ENCODE peak calls at places on chromosomes 11 and 22, in six cellular contexts. One of them, this sample, is unnamed. For H3K27me3, the result is how much of the 10 kb centered on the place peaks cover.

GRCh38 chr11:61102667-61103491 is 590 bp downstream of the CD5 start:
- DNase-seq in osteoblast: peak
- DNase-seq in SK-N-SH: no peak
- DNase-seq in cardiac muscle cell: no peak
- DNase-seq in adrenal gland: no peak
- DNase-seq in iPS DF 6.9: no peak
- DNase-seq in this sample: peak

GRCh38 chr11:68763926-68764657 is 12.8 kb upstream of the TESMIN start:
- DNase-seq in osteoblast: no peak
- DNase-seq in SK-N-SH: peak
- DNase-seq in cardiac muscle cell: no peak
- DNase-seq in adrenal gland: no peak
- DNase-seq in iPS DF 6.9: no peak
- DNase-seq in this sample: no peak

GRCh38 chr11:128419012-128419767 is 168.2 kb downstream of the ETS1 start:
- DNase-seq in osteoblast: no peak
- DNase-seq in SK-N-SH: no peak
- DNase-seq in cardiac muscle cell: no peak
- DNase-seq in adrenal gland: no peak
- DNase-seq in iPS DF 6.9: no peak
- DNase-seq in this sample: no peak

GRCh38 chr11:75308116-75308515 is 43.3 kb downstream of the ARRB1 start:
- DNase-seq in osteoblast: peak
- DNase-seq in SK-N-SH: no peak
- DNase-seq in cardiac muscle cell: no peak
- DNase-seq in adrenal gland: no peak
- DNase-seq in iPS DF 6.9: no peak
- DNase-seq in this sample: no peak

GRCh38 chr11:44203270-44204043 is 106.5 kb downstream of the ALX4 start:
- DNase-seq in osteoblast: no peak
- DNase-seq in SK-N-SH: no peak
- DNase-seq in cardiac muscle cell: no peak
- DNase-seq in adrenal gland: no peak
- DNase-seq in iPS DF 6.9: no peak
- DNase-seq in this sample: no peak

GRCh38 chr11:106990322-106990721 is 28.0 kb downstream of the GUCY1A2 start:
- DNase-seq in osteoblast: no peak
- DNase-seq in SK-N-SH: no peak
- DNase-seq in cardiac muscle cell: no peak
- DNase-seq in adrenal gland: no peak
- DNase-seq in iPS DF 6.9: no peak
- DNase-seq in this sample: no peak

GRCh38 chr11:119742263-119742861 is 13.4 kb upstream of the NECTIN1 start:
- DNase-seq in osteoblast: no peak
- DNase-seq in SK-N-SH: peak
- DNase-seq in cardiac muscle cell: peak
- DNase-seq in adrenal gland: no peak
- DNase-seq in iPS DF 6.9: no peak
- DNase-seq in this sample: no peak

GRCh38 chr11:3815882-3816281 is 7.5 kb downstream of the PGAP2 start:
- DNase-seq in osteoblast: no peak
- DNase-seq in SK-N-SH: no peak
- DNase-seq in cardiac muscle cell: no peak
- DNase-seq in adrenal gland: no peak
- DNase-seq in iPS DF 6.9: no peak
- DNase-seq in this sample: no peak

GRCh38 chr11:79388201-79388600 is 52.6 kb downstream of the TENM4 start:
- DNase-seq in osteoblast: no peak
- DNase-seq in SK-N-SH: no peak
- DNase-seq in cardiac muscle cell: no peak
- DNase-seq in adrenal gland: no peak
- DNase-seq in iPS DF 6.9: no peak
- DNase-seq in this sample: no peak
- H3K27me3 ChIP-seq in osteoblast: under half
- H3K27me3 ChIP-seq in SK-N-SH: under half
- H3K27me3 ChIP-seq in cardiac muscle cell: under half
- H3K27me3 ChIP-seq in adrenal gland: under half
- H3K27me3 ChIP-seq in iPS DF 6.9: under half
- H3K27me3 ChIP-seq in this sample: under half

GRCh38 chr11:131808466-131808865 is 438.1 kb downstream of the NTM start:
- DNase-seq in osteoblast: no peak
- DNase-seq in SK-N-SH: no peak
- DNase-seq in cardiac muscle cell: no peak
- DNase-seq in adrenal gland: no peak
- DNase-seq in iPS DF 6.9: no peak
- DNase-seq in this sample: no peak

GRCh38 chr11:131811380-131811779 is 441.0 kb downstream of the NTM start:
- DNase-seq in osteoblast: no peak
- DNase-seq in SK-N-SH: no peak
- DNase-seq in cardiac muscle cell: no peak
- DNase-seq in adrenal gland: no peak
- DNase-seq in iPS DF 6.9: no peak
- DNase-seq in this sample: no peak

GRCh38 chr11:131809203-131809948 is 439.0 kb downstream of the NTM start:
- DNase-seq in osteoblast: peak
- DNase-seq in SK-N-SH: no peak
- DNase-seq in cardiac muscle cell: no peak
- DNase-seq in adrenal gland: no peak
- DNase-seq in iPS DF 6.9: no peak
- DNase-seq in this sample: no peak

GRCh38 chr11:131810511-131810910 is 440.1 kb downstream of the NTM start:
- DNase-seq in osteoblast: no peak
- DNase-seq in SK-N-SH: no peak
- DNase-seq in cardiac muscle cell: no peak
- DNase-seq in adrenal gland: no peak
- DNase-seq in iPS DF 6.9: no peak
- DNase-seq in this sample: no peak

GRCh38 chr11:131807876-131808275 is 437.5 kb downstream of the NTM start:
- DNase-seq in osteoblast: no peak
- DNase-seq in SK-N-SH: no peak
- DNase-seq in cardiac muscle cell: no peak
- DNase-seq in adrenal gland: no peak
- DNase-seq in iPS DF 6.9: no peak
- DNase-seq in this sample: no peak
- H3K27me3 ChIP-seq in osteoblast: half or more
- H3K27me3 ChIP-seq in SK-N-SH: under half
- H3K27me3 ChIP-seq in cardiac muscle cell: half or more
- H3K27me3 ChIP-seq in adrenal gland: under half
- H3K27me3 ChIP-seq in iPS DF 6.9: under half
- H3K27me3 ChIP-seq in this sample: under half

GRCh38 chr11:76610371-76610770 is 60.2 kb downstream of the LRRC32 start:
- DNase-seq in osteoblast: no peak
- DNase-seq in SK-N-SH: peak
- DNase-seq in cardiac muscle cell: no peak
- DNase-seq in adrenal gland: no peak
- DNase-seq in iPS DF 6.9: no peak
- DNase-seq in this sample: no peak

GRCh38 chr11:76609736-76610370 is 60.7 kb downstream of the LRRC32 start:
- DNase-seq in osteoblast: peak
- DNase-seq in SK-N-SH: peak
- DNase-seq in cardiac muscle cell: no peak
- DNase-seq in adrenal gland: no peak
- DNase-seq in iPS DF 6.9: no peak
- DNase-seq in this sample: no peak

GRCh38 chr11:76612226-76612625 is 58.3 kb downstream of the LRRC32 start:
- DNase-seq in osteoblast: no peak
- DNase-seq in SK-N-SH: no peak
- DNase-seq in cardiac muscle cell: no peak
- DNase-seq in adrenal gland: no peak
- DNase-seq in iPS DF 6.9: no peak
- DNase-seq in this sample: no peak

GRCh38 chr11:76613901-76614300 is 56.6 kb downstream of the LRRC32 start:
- DNase-seq in osteoblast: peak
- DNase-seq in SK-N-SH: no peak
- DNase-seq in cardiac muscle cell: no peak
- DNase-seq in adrenal gland: no peak
- DNase-seq in iPS DF 6.9: no peak
- DNase-seq in this sample: no peak

GRCh38 chr11:76610871-76611475 is 59.6 kb downstream of the LRRC32 start:
- DNase-seq in osteoblast: peak
- DNase-seq in SK-N-SH: peak
- DNase-seq in cardiac muscle cell: peak
- DNase-seq in adrenal gland: no peak
- DNase-seq in iPS DF 6.9: no peak
- DNase-seq in this sample: no peak
- H3K27me3 ChIP-seq in osteoblast: under half
- H3K27me3 ChIP-seq in SK-N-SH: under half
- H3K27me3 ChIP-seq in cardiac muscle cell: under half
- H3K27me3 ChIP-seq in adrenal gland: under half
- H3K27me3 ChIP-seq in iPS DF 6.9: under half
- H3K27me3 ChIP-seq in this sample: under half

GRCh38 chr11:69928124-69928523 is 108.9 kb upstream of the FGF3 start:
- DNase-seq in osteoblast: peak
- DNase-seq in SK-N-SH: no peak
- DNase-seq in cardiac muscle cell: no peak
- DNase-seq in adrenal gland: no peak
- DNase-seq in iPS DF 6.9: no peak
- DNase-seq in this sample: peak

GRCh38 chr11:69930081-69931059 is 111.2 kb upstream of the FGF3 start:
- DNase-seq in osteoblast: no peak
- DNase-seq in SK-N-SH: no peak
- DNase-seq in cardiac muscle cell: no peak
- DNase-seq in adrenal gland: no peak
- DNase-seq in iPS DF 6.9: no peak
- DNase-seq in this sample: peak

GRCh38 chr11:69934861-69935494 is 115.8 kb upstream of the FGF3 start:
- DNase-seq in osteoblast: peak
- DNase-seq in SK-N-SH: no peak
- DNase-seq in cardiac muscle cell: no peak
- DNase-seq in adrenal gland: no peak
- DNase-seq in iPS DF 6.9: no peak
- DNase-seq in this sample: peak

GRCh38 chr11:69931994-69932910 is 113.0 kb upstream of the FGF3 start:
- DNase-seq in osteoblast: peak
- DNase-seq in SK-N-SH: no peak
- DNase-seq in cardiac muscle cell: no peak
- DNase-seq in adrenal gland: no peak
- DNase-seq in iPS DF 6.9: no peak
- DNase-seq in this sample: peak

DNA sequence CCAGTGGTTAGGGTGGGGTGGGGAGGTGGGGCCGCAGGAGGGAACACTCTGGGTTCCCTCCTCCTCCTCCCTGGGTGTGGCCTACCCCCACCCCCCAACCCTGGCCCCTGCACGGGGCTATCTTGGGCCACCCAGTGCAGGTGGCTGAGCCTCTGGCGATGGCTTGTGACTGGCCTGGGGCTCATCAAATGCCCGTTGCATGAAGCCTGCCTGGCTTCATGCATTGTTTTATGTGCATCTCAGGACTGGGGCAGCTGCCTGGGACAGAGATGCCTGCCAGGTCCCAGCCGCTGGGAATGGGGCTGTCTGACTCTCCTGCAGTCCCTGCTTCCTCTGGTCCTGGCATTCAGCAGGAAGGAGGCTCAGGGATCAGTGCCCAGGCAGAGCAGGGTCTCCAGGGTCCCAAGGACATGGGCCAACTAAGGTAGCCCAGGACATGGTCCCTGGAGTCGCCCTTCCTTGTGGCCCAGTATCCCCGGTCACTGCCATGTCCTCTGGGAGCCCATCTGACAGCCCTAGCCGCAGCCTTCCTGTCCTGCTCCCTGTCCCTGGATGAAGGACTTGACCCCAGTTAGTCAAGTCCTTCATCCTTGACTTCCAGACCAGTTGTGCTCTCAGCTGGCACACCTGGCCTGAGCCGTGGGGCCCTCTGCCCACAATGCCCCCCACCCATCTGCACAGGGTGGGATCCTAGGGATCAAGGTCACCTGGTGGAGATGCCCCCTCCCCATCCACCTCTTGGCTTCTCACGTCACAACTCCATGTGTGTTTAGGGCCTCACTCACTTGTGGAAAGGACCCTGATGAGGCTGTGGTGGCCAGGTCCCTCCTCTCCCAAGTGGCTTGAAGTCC is 112.1 kb upstream of the FGF3 start:
- DNase-seq in osteoblast: peak
- DNase-seq in SK-N-SH: no peak
- DNase-seq in cardiac muscle cell: no peak
- DNase-seq in adrenal gland: no peak
- DNase-seq in iPS DF 6.9: no peak
- DNase-seq in this sample: peak
- H3K27me3 ChIP-seq in osteoblast: under half
- H3K27me3 ChIP-seq in SK-N-SH: under half
- H3K27me3 ChIP-seq in cardiac muscle cell: under half
- H3K27me3 ChIP-seq in adrenal gland: under half
- H3K27me3 ChIP-seq in iPS DF 6.9: under half
- H3K27me3 ChIP-seq in this sample: under half

GRCh38 chr22:22182990-22183264 is 61.7 kb upstream of the VPREB1 start:
- DNase-seq in osteoblast: no peak
- DNase-seq in SK-N-SH: no peak
- DNase-seq in cardiac muscle cell: no peak
- DNase-seq in adrenal gland: no peak
- DNase-seq in iPS DF 6.9: no peak
- DNase-seq in this sample: no peak

GRCh38 chr22:22185217-22185616 is 59.4 kb upstream of the VPREB1 start:
- DNase-seq in osteoblast: no peak
- DNase-seq in SK-N-SH: no peak
- DNase-seq in cardiac muscle cell: no peak
- DNase-seq in adrenal gland: no peak
- DNase-seq in iPS DF 6.9: no peak
- DNase-seq in this sample: no peak

GRCh38 chr22:22185844-22186499 is 58.6 kb upstream of the VPREB1 start:
- DNase-seq in osteoblast: no peak
- DNase-seq in SK-N-SH: no peak
- DNase-seq in cardiac muscle cell: no peak
- DNase-seq in adrenal gland: no peak
- DNase-seq in iPS DF 6.9: no peak
- DNase-seq in this sample: no peak

GRCh38 chr22:22184277-22184807 is 60.2 kb upstream of the VPREB1 start:
- DNase-seq in osteoblast: no peak
- DNase-seq in SK-N-SH: no peak
- DNase-seq in cardiac muscle cell: no peak
- DNase-seq in adrenal gland: no peak
- DNase-seq in iPS DF 6.9: no peak
- DNase-seq in this sample: no peak

DNA sequence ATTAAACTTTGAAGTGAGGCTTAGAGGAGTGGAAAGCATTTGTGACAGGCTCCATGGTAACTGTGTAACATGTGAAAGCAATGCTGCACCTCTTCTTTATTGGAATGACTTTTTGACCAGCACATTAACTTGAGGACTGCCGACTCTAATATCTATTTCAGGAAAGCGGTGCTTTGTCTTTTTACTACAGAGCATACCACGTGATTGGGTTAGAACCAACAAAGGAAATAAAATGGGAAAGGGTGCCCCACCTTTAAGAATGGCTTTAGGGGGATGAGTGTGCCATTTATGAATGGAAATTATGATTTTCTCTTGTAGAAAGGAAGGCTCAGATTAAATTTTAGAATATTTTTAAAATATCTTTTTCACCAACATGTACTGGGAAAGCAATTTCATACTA is 57.3 kb upstream of the VPREB1 start:
- DNase-seq in osteoblast: no peak
- DNase-seq in SK-N-SH: no peak
- DNase-seq in cardiac muscle cell: no peak
- DNase-seq in adrenal gland: no peak
- DNase-seq in iPS DF 6.9: no peak
- DNase-seq in this sample: no peak
- H3K27me3 ChIP-seq in osteoblast: under half
- H3K27me3 ChIP-seq in SK-N-SH: under half
- H3K27me3 ChIP-seq in cardiac muscle cell: under half
- H3K27me3 ChIP-seq in adrenal gland: under half
- H3K27me3 ChIP-seq in iPS DF 6.9: under half
- H3K27me3 ChIP-seq in this sample: under half